ENCODE peak calls at places on chromosomes 12 and 14, in five cellular contexts. F is thoracic aorta, U is mucosa of descending colon, S is PC-9, D is BJ. P is an unnamed sample.

GRCh38 chr12:49808686-49809368 is 19.4 kb downstream of the NCKAP5L start:
- DNase-seq in F (no peak), U (no peak), D (no peak), S (no peak), P (no peak)

GRCh38 chr14:85122690-85123089 is 407.3 kb upstream of the FLRT2 start:
- DNase-seq in D (no peak), U (no peak), F (no peak), S (peak; percentile 40), P (no peak)

GRCh38 chr12:54304187-54304810 is 3.5 kb upstream of the NFE2 start:
- DNase-seq in F (no peak), D (no peak), U (peak; percentile 63), S (peak; percentile 82), P (no peak)

GRCh38 chr12:66627270-66627987 is 51.4 kb downstream of the GRIP1 start:
- DNase-seq in U (no peak), S (no peak), D (no peak), F (no peak), P (no peak)

GRCh38 chr12:32139064-32139421 is 32.4 kb downstream of the BICD1 start:
- DNase-seq in D (no peak), U (peak; percentile 35), F (no peak), S (no peak), P (no peak)

GRCh38 chr12:132925597-132926416 is 30.3 kb downstream of the ZNF605 start:
- DNase-seq in D (no peak), S (no peak), F (no peak), U (no peak), P (no peak)

GRCh38 chr12:3685813-3686212 is 67.1 kb downstream of the CRACR2A start:
- DNase-seq in F (no peak), S (no peak), D (no peak), U (no peak), P (no peak)

GRCh38 chr14:74579447-74580274 is 32.4 kb downstream of the LTBP2 start:
- DNase-seq in U (no peak), F (no peak), S (peak; percentile 98), D (no peak), P (peak; percentile 86)

GRCh38 chr12:123675436-123675835 is 4.5 kb downstream of the TCTN2 start:
- DNase-seq in S (no peak), D (no peak), F (no peak), U (no peak), P (no peak)

GRCh38 chr12:64571346-64571745 is 38.9 kb upstream of the RASSF3 start:
- DNase-seq in D (no peak), U (peak; percentile 33), F (no peak), S (no peak), P (no peak)

GRCh38 chr12:7915911-7916403 is 20.0 kb downstream of the SLC2A3 start:
- DNase-seq in U (no peak), S (no peak), F (no peak), D (no peak), P (no peak)

GRCh38 chr12:130497991-130498390 is 160.3 kb downstream of the PIWIL1 start:
- DNase-seq in D (no peak), U (no peak), S (no peak), F (no peak), P (no peak)

GRCh38 chr12:132429932-132430643 is 59.9 kb upstream of the FBRSL1 start:
- DNase-seq in D (no peak), F (no peak), U (peak; percentile 85), S (no peak), P (no peak)

GRCh38 chr14:35234007-35234406 is 58.2 kb upstream of the PSMA6 start:
- DNase-seq in S (no peak), U (no peak), D (peak; percentile 55), F (no peak), P (no peak)

GRCh38 chr14:95683793-95684192 is 2.4 kb upstream of the TCL1B start:
- DNase-seq in F (no peak), S (no peak), D (no peak), U (peak; percentile 34), P (no peak)

DNA sequence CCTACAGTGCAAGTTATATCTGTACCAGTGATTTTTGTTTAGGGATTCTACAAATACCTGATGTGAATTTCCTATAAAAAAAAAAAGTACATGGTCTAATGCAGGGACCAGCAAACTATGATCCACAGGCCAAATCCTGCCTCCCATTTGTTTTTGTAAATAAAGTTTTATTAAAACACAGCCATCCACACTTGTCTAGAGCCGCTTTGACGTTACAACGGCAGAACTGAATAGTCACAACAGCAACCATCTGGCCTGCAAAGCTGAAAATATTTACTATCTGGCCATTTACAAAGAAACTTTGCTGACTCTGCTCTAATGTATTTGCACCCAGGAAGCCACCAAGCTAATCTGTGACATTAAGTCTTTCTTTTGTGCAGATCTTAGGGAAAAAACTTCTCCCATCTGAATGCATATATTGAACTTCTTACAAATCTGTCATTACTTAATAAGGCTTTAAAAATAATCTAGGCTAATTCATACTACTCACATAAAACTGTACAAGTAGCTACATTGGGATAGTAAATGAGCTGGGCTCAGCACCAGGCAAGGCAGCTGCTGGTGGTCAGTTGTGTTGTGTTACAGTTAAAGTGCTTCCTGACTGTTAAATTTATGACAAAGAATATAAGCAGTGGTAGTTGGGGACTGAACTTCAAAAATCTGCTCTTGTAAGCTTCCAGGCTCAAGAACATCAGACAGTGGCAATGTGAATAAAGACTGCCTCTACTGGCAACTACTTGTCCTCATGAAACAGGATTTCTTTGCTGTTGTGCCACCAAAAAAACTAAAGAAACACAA is 303.3 kb downstream of the MED13L start:
- DNase-seq in D (no peak), U (no peak), S (no peak), F (no peak), P (no peak)
- H3K36me3 ChIP-seq in D (peaks cover 5% of the 10 kb centered on the region), U (no peaks in the 10 kb centered on the region), S (peaks cover 20% of the 10 kb centered on the region), F (peaks cover 28% of the 10 kb centered on the region), P (no peaks in the 10 kb centered on the region)

DNA sequence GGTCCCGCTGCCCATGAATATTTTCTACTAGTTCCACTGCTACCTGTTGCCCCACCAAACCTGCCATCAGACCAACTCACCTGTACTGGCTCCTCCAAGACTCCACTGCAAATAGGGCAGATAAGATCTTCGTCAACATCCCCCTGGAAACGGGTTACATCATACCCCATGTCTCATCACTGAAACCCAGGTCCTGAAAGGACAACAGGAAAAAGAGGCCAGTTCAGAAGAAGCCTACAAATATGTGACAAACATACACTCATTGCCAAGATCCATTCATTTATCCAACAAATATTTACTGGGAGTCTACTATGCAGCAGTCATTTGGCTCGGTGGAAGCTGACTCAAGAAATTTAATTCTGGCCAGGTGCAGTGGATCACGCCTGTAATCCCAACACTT is 7.8 kb downstream of the RNF41 start:
- DNase-seq in S (no peak), D (no peak), F (no peak), U (no peak), P (no peak)
- H3K36me3 ChIP-seq in S (peaks cover 19% of the 10 kb centered on the region), D (peaks cover 39% of the 10 kb centered on the region), F (peaks cover 76% of the 10 kb centered on the region), U (no peaks in the 10 kb centered on the region), P (peaks cover 7% of the 10 kb centered on the region)

GRCh38 chr14:69767369-69767999 is 542 bp downstream of the SRSF5 start:
- DNase-seq in F (peak; percentile 69), D (peak; percentile 35), U (peak; percentile 92), S (peak; percentile 77), P (peak; percentile 47)

GRCh38 chr14:69766984-69767368 is at the start of gene SRSF5:
- DNase-seq in D (peak; percentile 77), F (peak; percentile 84), S (peak; percentile 93), U (peak; percentile 98), P (peak; percentile 79)

GRCh38 chr14:69769623-69770022 is 2.7 kb downstream of the SRSF5 start:
- DNase-seq in F (no peak), U (no peak), S (no peak), D (no peak), P (no peak)

GRCh38 chr14:69770559-69770958 is 3.6 kb downstream of the SRSF5 start:
- DNase-seq in U (no peak), F (no peak), D (no peak), S (no peak), P (no peak)

GRCh38 chr14:69768873-69769272 is 1.9 kb downstream of the SRSF5 start:
- DNase-seq in S (no peak), U (no peak), D (no peak), F (no peak), P (no peak)
- H3K36me3 ChIP-seq in S (peaks cover 59% of the 10 kb centered on the region), U (peaks cover 12% of the 10 kb centered on the region), D (peaks cover 23% of the 10 kb centered on the region), F (peaks cover 47% of the 10 kb centered on the region), P (peaks cover 5% of the 10 kb centered on the region)

GRCh38 chr14:99822800-99823455 is 29.7 kb downstream of the EML1 start:
- DNase-seq in F (no peak), S (no peak), D (no peak), U (no peak), P (no peak)
- H3K36me3 ChIP-seq in F (no peaks in the 10 kb centered on the region), S (no peaks in the 10 kb centered on the region), D (no peaks in the 10 kb centered on the region), U (no peaks in the 10 kb centered on the region), P (no peaks in the 10 kb centered on the region)

GRCh38 chr12:57826400-57826799 is 7.9 kb upstream of the AVIL start:
- DNase-seq in S (no peak), F (no peak), U (no peak), D (no peak), P (no peak)

GRCh38 chr12:57825451-57825850 is 6.9 kb upstream of the AVIL start:
- DNase-seq in D (no peak), S (no peak), U (no peak), F (no peak), P (no peak)

GRCh38 chr12:57823131-57823907 is 4.8 kb upstream of the AVIL start:
- DNase-seq in F (no peak), D (no peak), U (no peak), S (no peak), P (no peak)

GRCh38 chr12:57822392-57823130 is 4.0 kb upstream of the AVIL start:
- DNase-seq in S (no peak), D (no peak), F (no peak), U (no peak), P (no peak)

DNA sequence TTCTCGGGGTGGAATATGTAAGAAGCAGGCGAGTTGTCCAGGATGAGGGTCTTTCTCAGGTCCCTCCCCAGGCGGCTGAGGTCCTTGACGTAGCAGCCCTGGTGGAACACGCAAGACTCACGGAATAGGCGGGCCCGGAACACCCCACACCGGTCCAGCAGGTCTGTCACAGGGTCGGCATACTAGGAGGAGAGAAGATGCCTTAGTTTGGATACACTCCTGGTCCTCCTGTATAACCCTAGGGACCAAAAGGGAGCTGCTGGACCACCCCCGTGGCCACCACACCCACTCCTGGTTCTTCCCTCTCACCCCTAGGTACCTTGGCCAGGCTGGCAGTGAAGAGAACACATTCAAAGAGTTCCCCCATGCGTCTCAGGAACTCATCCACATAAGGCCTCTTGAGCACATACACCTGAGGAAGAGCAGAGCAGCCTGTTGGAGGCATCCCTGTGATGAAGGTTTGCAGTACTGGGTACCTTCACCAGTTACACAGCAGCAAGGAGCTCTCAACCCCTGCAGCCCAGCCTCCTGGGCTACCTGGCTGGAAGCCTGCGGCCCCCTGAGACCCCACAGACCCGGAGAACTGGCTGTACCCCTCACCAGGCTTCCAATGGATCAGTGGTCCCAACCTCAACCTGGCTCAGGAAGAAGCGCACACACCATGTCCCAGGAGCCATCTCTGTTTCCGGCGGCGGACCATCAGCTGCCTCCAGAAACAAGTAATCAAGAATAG is 5.5 kb upstream of the AVIL start:
- DNase-seq in D (no peak), S (no peak), F (no peak), U (no peak), P (no peak)
- H3K36me3 ChIP-seq in D (peaks cover 64% of the 10 kb centered on the region), S (peaks cover 28% of the 10 kb centered on the region), F (peaks cover 86% of the 10 kb centered on the region), U (peaks cover 23% of the 10 kb centered on the region), P (peaks cover 15% of the 10 kb centered on the region)

GRCh38 chr12:113957627-113958026 is 8.5 kb downstream of the RBM19 start:
- DNase-seq in U (no peak), D (no peak), F (no peak), S (no peak), P (no peak)
- H3K36me3 ChIP-seq in U (peaks cover 3% of the 10 kb centered on the region), D (peaks cover 41% of the 10 kb centered on the region), F (peaks cover 76% of the 10 kb centered on the region), S (peaks cover 4% of the 10 kb centered on the region), P (peaks cover 2% of the 10 kb centered on the region)

GRCh38 chr12:13896063-13896626 is 85.3 kb downstream of the GRIN2B start:
- DNase-seq in S (no peak), F (no peak), U (no peak), D (no peak), P (no peak)
- H3K36me3 ChIP-seq in S (no peaks in the 10 kb centered on the region), F (no peaks in the 10 kb centered on the region), U (no peaks in the 10 kb centered on the region), D (no peaks in the 10 kb centered on the region), P (no peaks in the 10 kb centered on the region)